ENCODE peak calls at places on chromosomes 16 and 17, in eight cellular contexts. O, X, D, L, K, E, F and J are unnamed samples.
A peak's percentile ranks its signal among the peaks of the same experiment; 100 is the strongest.

GRCh38 chr16:68246121-68246520 is 948 bp downstream of the PLA2G15 start:
- DNase-seq in X (no peak), K (no peak), F (no peak), L (no peak), E (no peak), D (no peak), O (no peak), J (no peak)

GRCh38 chr17:33120103-33120502 is 128.5 kb downstream of the SPACA3 start:
- DNase-seq in L (no peak), E (no peak), O (peak; percentile 19), X (no peak), K (no peak), F (no peak), D (peak; percentile 27), J (no peak)

GRCh38 chr17:60601443-60602384 is 1.7 kb downstream of the PPM1D start:
- DNase-seq in L (no peak), K (peak; percentile 40), O (peak; percentile 91), X (peak; percentile 60), D (peak; percentile 68), E (peak; percentile 88), F (peak; percentile 88), J (peak; percentile 93)

GRCh38 chr16:87457051-87457611 is 35.7 kb downstream of the ZCCHC14 start:
- DNase-seq in X (no peak), F (no peak), D (peak; percentile 78), E (peak; percentile 47), K (no peak), L (no peak), O (peak; percentile 42), J (no peak)

GRCh38 chr17:82893779-82894178 is 54.0 kb upstream of the ZNF750 start:
- DNase-seq in O (no peak), X (no peak), F (no peak), L (no peak), D (no peak), K (no peak), E (no peak), J (no peak)

GRCh38 chr17:13320046-13320785 is 281.5 kb downstream of the HS3ST3A1 start:
- DNase-seq in E (no peak), F (no peak), K (no peak), D (no peak), L (no peak), X (no peak), O (no peak), J (no peak)

GRCh38 chr17:72754513-72754912 is 338.0 kb downstream of the SLC39A11 start:
- DNase-seq in X (no peak), L (no peak), E (peak; percentile 82), F (no peak), O (no peak), K (no peak), D (peak; percentile 7), J (no peak)

GRCh38 chr17:15341385-15341849 is at the start of gene TEKT3:
- DNase-seq in X (no peak), D (peak; percentile 73), L (peak; percentile 76), E (no peak), K (no peak), F (peak; percentile 54), O (peak; percentile 93), J (no peak)

GRCh38 chr16:68915561-68915960 is 72.2 kb downstream of the TANGO6 start:
- DNase-seq in F (no peak), O (no peak), K (no peak), L (no peak), E (no peak), D (no peak), X (no peak), J (no peak)

GRCh38 chr16:165539-166374 is at the start of gene HBM:
- DNase-seq in O (no peak), D (no peak), X (no peak), F (no peak), K (no peak), L (no peak), E (no peak), J (no peak)

GRCh38 chr16:58333937-58334336 is 39.1 kb upstream of the PRSS54 start:
- DNase-seq in X (no peak), O (peak; percentile 33), F (no peak), L (no peak), E (no peak), K (no peak), D (no peak), J (no peak)

GRCh38 chr16:73280366-73280765 is 232.4 kb upstream of the ZFHX3 start:
- DNase-seq in O (no peak), E (no peak), D (no peak), X (no peak), F (no peak), K (no peak), L (no peak), J (no peak)

GRCh38 chr16:70694088-70694487 is 8.2 kb upstream of the MTSS2 start:
- DNase-seq in D (peak; percentile 85), F (no peak), K (no peak), O (no peak), X (no peak), L (peak; percentile 83), E (peak; percentile 87), J (no peak)

GRCh38 chr16:72689851-72690250 is 358.1 kb downstream of the ZFHX3 start:
- DNase-seq in D (no peak), K (no peak), E (no peak), F (no peak), X (no peak), O (no peak), L (no peak), J (no peak)

GRCh38 chr17:79574656-79575055 is 36.2 kb downstream of the RBFOX3 start:
- DNase-seq in K (no peak), E (no peak), D (no peak), O (no peak), X (no peak), F (no peak), L (no peak), J (no peak)

GRCh38 chr16:74297296-74297665 is 667 bp downstream of the PSMD7 start:
- DNase-seq in X (no peak), F (peak; percentile 66), L (no peak), O (peak; percentile 44), K (no peak), D (peak; percentile 16), E (peak; percentile 27), J (no peak)

GRCh38 chr17:72494576-72494975 is 373.8 kb downstream of the SOX9 start:
- DNase-seq in F (no peak), L (no peak), O (no peak), E (no peak), K (no peak), X (no peak), D (no peak), J (no peak)

GRCh38 chr17:78341559-78342437 is 18.1 kb downstream of the SOCS3 start:
- DNase-seq in L (no peak), E (peak; percentile 82), X (no peak), D (peak; percentile 83), O (peak; percentile 92), K (no peak), F (peak; percentile 57), J (no peak)

GRCh38 chr17:40525294-40525693 is 23.9 kb upstream of the TNS4 start:
- DNase-seq in D (no peak), O (no peak), E (no peak), L (no peak), X (no peak), F (no peak), K (no peak), J (no peak)

GRCh38 chr17:59361916-59362810 is 30.7 kb downstream of the YPEL2 start:
- DNase-seq in O (no peak), E (peak; percentile 69), L (no peak), D (peak; percentile 98), F (no peak), X (no peak), K (peak; percentile 86), J (no peak)

GRCh38 chr17:57834146-57834741 is 15.6 kb downstream of the MRPS23 start:
- DNase-seq in K (no peak), O (no peak), D (peak; percentile 34), F (no peak), X (no peak), L (peak; percentile 15), E (peak; percentile 96), J (no peak)

GRCh38 chr16:46929378-46930332 is 43.8 kb downstream of the DNAJA2 start:
- DNase-seq in F (peak; percentile 79), K (no peak), X (peak; percentile 18), E (peak; percentile 64), L (peak; percentile 53), D (peak; percentile 29), O (peak; percentile 67), J (no peak)

GRCh38 chr17:53118948-53119347 is 703.8 kb upstream of the KIF2B start:
- DNase-seq in E (no peak), F (no peak), K (no peak), X (no peak), L (no peak), O (no peak), D (no peak), J (no peak)

DNA sequence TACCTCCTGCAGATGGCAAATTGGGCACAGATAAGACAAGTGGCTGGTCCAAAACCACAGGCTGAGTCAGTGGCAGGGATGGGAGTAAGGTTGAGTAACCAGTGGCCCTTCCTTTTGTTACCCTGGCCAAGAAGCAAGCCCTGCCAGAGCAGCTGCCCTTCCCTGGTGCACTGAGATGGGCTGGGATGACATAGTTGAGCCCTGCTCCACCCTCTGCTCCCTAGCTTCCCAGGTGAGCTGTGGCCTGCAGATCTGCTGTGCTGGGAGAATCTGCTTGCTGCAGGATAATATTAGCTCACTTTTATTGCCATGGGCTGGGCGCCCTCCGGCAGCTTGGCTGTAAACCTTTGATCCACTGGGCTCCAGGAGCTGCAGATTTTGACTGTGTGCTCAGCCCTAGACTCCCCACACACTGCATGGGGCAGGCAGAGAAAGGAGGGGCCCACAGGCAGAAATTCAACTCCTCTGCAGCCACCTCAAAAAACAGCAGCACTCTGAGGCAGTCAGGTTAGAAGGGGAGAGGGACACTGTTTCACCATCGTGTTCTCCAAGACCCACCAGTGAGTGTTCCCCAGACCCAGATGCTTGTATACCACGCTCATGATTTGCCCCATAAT is 101.8 kb downstream of the CBLN1 start:
- DNase-seq in E (peak; percentile 49), D (no peak), X (no peak), O (peak; percentile 45), K (no peak), L (no peak), F (no peak), J (no peak)
- H3K4me3 ChIP-seq in E (no peak overlapping the region), D (no peak overlapping the region), X (no peak overlapping the region), O (no peak overlapping the region), K (no peak overlapping the region), L (no peak overlapping the region), F (no peak overlapping the region), J (no peak overlapping the region)

GRCh38 chr17:48526986-48527741 is 3.6 kb downstream of the HOXB1 start:
- DNase-seq in O (no peak), X (no peak), D (no peak), F (no peak), L (no peak), E (no peak), K (no peak), J (no peak)
- TF ChIP-seq EZH2 in O (peak; percentile 11), X (no peak), D (no peak), F (no peak), L (no peak), E (no peak), K (no peak), J (no peak)

GRCh38 chr17:7038025-7038862 is 2.4 kb downstream of the SLC16A13 start:
- DNase-seq in E (no peak), O (no peak), D (no peak), F (no peak), X (no peak), K (no peak), L (no peak), J (no peak)
- H3K4me3 ChIP-seq in E (no peak overlapping the region), O (no peak overlapping the region), D (no peak overlapping the region), F (no peak overlapping the region), X (no peak overlapping the region), K (no peak overlapping the region), L (no peak overlapping the region), J (no peak overlapping the region)

GRCh38 chr16:49282690-49283375 is 1.2 kb upstream of the CBLN1 start:
- DNase-seq in L (peak; percentile 44), O (peak; percentile 38), X (no peak), F (no peak), E (no peak), D (no peak), K (no peak), J (no peak)
- TF ChIP-seq EZH2 in L (no peak), O (peak; percentile 33), X (no peak), F (no peak), E (no peak), D (no peak), K (no peak), J (no peak)